ENCODE peak calls at places on chromosomes 16 and 17, in seven cellular contexts. O is heart left ventricle, R is adrenal gland, M is ovary, B is uterus, I is sigmoid colon, V is lower leg skin. F is an unnamed sample.

GRCh38 chr17:82503728-82504308 is 15.7 kb upstream of the FOXK2 start:
- DNase-seq in R (no peak), B (no peak), V (no peak), I (no peak), M (no peak), O (no peak), F (no peak)

GRCh38 chr17:16381496-16381820 is 567 bp downstream of the UBB start:
- DNase-seq in V (no peak), I (no peak), O (no peak), B (no peak), R (no peak), M (no peak), F (no peak)

GRCh38 chr16:84673203-84673535 is 24.9 kb downstream of the KLHL36 start:
- DNase-seq in R (no peak), I (no peak), B (no peak), O (no peak), M (no peak), V (no peak), F (no peak)

GRCh38 chr16:23869052-23869451 is 33.3 kb downstream of the PRKCB start:
- DNase-seq in V (no peak), M (no peak), B (no peak), I (no peak), O (no peak), R (no peak), F (no peak)

GRCh38 chr17:59004338-59005111 is 102.2 kb downstream of the TRIM37 start:
- DNase-seq in O (peak), B (peak), I (no peak), M (peak), V (peak), R (peak), F (no peak)

GRCh38 chr17:41535764-41536481 is 7.8 kb upstream of the KRT19 start:
- DNase-seq in R (no peak), V (no peak), B (no peak), O (no peak), I (no peak), M (no peak), F (no peak)

GRCh38 chr17:77746901-77747620 is 211.4 kb upstream of the TNRC6C start:
- DNase-seq in O (no peak), M (no peak), R (no peak), I (peak), V (no peak), B (no peak), F (no peak)

GRCh38 chr17:31677036-31677435 is 182.0 kb downstream of the COPRS start:
- DNase-seq in V (no peak), I (no peak), B (no peak), M (no peak), R (no peak), O (no peak), F (no peak)

GRCh38 chr16:86680137-86680536 is 101.8 kb downstream of the FOXL1 start:
- DNase-seq in B (no peak), R (no peak), I (peak), V (peak), O (no peak), M (no peak), F (no peak)

GRCh38 chr16:11205754-11206459 is 50.1 kb downstream of the SOCS1 start:
- DNase-seq in R (peak), O (no peak), M (no peak), B (no peak), V (no peak), I (no peak), F (no peak)

GRCh38 chr16:75273054-75273925 is 21.9 kb upstream of the BCAR1 start:
- DNase-seq in V (no peak), M (no peak), O (no peak), I (no peak), B (no peak), R (no peak), F (no peak)

GRCh38 chr16:35745821-35746248 is 2286.4 kb downstream of the TP53TG3F start:
- DNase-seq in B (no peak), R (no peak), V (peak), M (no peak), I (no peak), O (no peak), F (no peak)

GRCh38 chr16:24875466-24875865 is 29.7 kb downstream of the SLC5A11 start:
- DNase-seq in O (no peak), B (no peak), M (no peak), R (no peak), I (peak), V (peak), F (no peak)

GRCh38 chr16:69859105-69859969 is 91.8 kb upstream of the CLEC18A start:
- DNase-seq in O (peak), B (no peak), V (no peak), I (no peak), R (peak), M (no peak), F (no peak)

GRCh38 chr16:56631832-56632159 is 663 bp upstream of the MT1M start:
- DNase-seq in I (no peak), V (no peak), R (no peak), B (no peak), O (no peak), M (no peak), F (no peak)

GRCh38 chr17:59743842-59744241 is 36.4 kb downstream of the VMP1 start:
- DNase-seq in I (no peak), O (no peak), R (no peak), B (no peak), V (no peak), M (no peak), F (no peak)

GRCh38 chr16:55271945-55272513 is 52.0 kb upstream of the IRX6 start:
- DNase-seq in O (peak), B (no peak), R (no peak), V (peak), M (no peak), I (no peak), F (no peak)

GRCh38 chr17:2889256-2889655 is 93.0 kb downstream of the RAP1GAP2 start:
- DNase-seq in I (no peak), O (no peak), M (no peak), V (no peak), R (no peak), B (no peak), F (no peak)

GRCh38 chr16:72612718-72613117 is 435.2 kb downstream of the ZFHX3 start:
- DNase-seq in B (no peak), I (no peak), O (no peak), M (no peak), V (no peak), R (no peak), F (no peak)

GRCh38 chr17:9016941-9017552 is 4.3 kb upstream of the NTN1 start:
- DNase-seq in M (no peak), B (no peak), R (no peak), I (peak), V (no peak), O (no peak), F (no peak)

GRCh38 chr16:63808730-63809129 is 1313.1 kb downstream of the CDH11 start:
- DNase-seq in I (no peak), V (no peak), B (no peak), R (no peak), M (no peak), O (no peak), F (no peak)

GRCh38 chr17:1509255-1509943 is 7.0 kb downstream of the INPP5K start:
- DNase-seq in V (no peak), I (no peak), B (no peak), M (no peak), O (no peak), R (no peak), F (no peak)

GRCh38 chr16:66740533-66740932 is 10.9 kb downstream of the DYNC1LI2 start:
- DNase-seq in I (no peak), O (no peak), V (no peak), R (no peak), M (no peak), B (no peak), F (no peak)

GRCh38 chr17:3003401-3004149 is 59.8 kb downstream of the OR1D5 start:
- DNase-seq in V (no peak), B (peak), I (peak), M (no peak), R (no peak), O (peak), F (no peak)

GRCh38 chr17:67629963-67630320 is 87.8 kb upstream of the NOL11 start:
- DNase-seq in V (no peak), B (no peak), I (no peak), O (no peak), R (no peak), M (no peak), F (no peak)

GRCh38 chr16:58684354-58685083 is at the start of gene SLC38A7:
- DNase-seq in I (peak), R (peak), V (peak), M (peak), B (peak), O (peak), F (peak)

GRCh38 chr16:75087040-75087979 is 29.3 kb downstream of the LDHD start:
- DNase-seq in V (no peak), O (peak), R (no peak), M (peak), I (peak), B (peak), F (no peak)

GRCh38 chr16:56988161-56988947 is 1.0 kb upstream of the NLRC5 start:
- DNase-seq in B (peak), M (peak), R (no peak), V (no peak), I (no peak), O (no peak), F (no peak)

GRCh38 chr16:49343291-49343690 is 30.3 kb upstream of the C16orf78 start:
- DNase-seq in V (peak), O (no peak), B (no peak), R (no peak), M (no peak), I (no peak), F (no peak)

GRCh38 chr16:89737341-89738071 is 16.2 kb downstream of the ZNF276 start:
- DNase-seq in M (no peak), R (no peak), B (no peak), I (no peak), V (no peak), O (no peak), F (no peak)

GRCh38 chr16:59543641-59544040 is 809.5 kb upstream of the GOT2 start:
- DNase-seq in R (no peak), B (no peak), M (no peak), O (no peak), I (no peak), V (no peak), F (no peak)

GRCh38 chr17:81393684-81394376 is 1.4 kb upstream of the BAHCC1 start:
- DNase-seq in I (peak), R (peak), M (peak), V (peak), B (peak), O (peak), F (peak)

GRCh38 chr16:68364601-68364998 is 53.8 kb downstream of the PRMT7 start:
- DNase-seq in B (no peak), M (no peak), V (no peak), R (no peak), I (no peak), O (no peak), F (no peak)

GRCh38 chr16:20624882-20625807 is 49.0 kb upstream of the ACSM2B start:
- DNase-seq in V (no peak), M (no peak), I (no peak), O (no peak), B (no peak), R (no peak), F (no peak)

GRCh38 chr17:62809656-62810055 is 1.5 kb upstream of the MARCHF10 start:
- DNase-seq in I (no peak), R (no peak), O (no peak), M (no peak), B (no peak), V (peak), F (no peak)

GRCh38 chr16:70444249-70445063 is 5.6 kb upstream of the ST3GAL2 start:
- DNase-seq in O (no peak), I (no peak), M (no peak), V (no peak), B (no peak), R (no peak), F (no peak)

GRCh38 chr17:50935201-50936124 is 69.3 kb upstream of the TOB1 start:
- DNase-seq in O (peak), B (no peak), V (no peak), I (peak), R (peak), M (no peak), F (no peak)

GRCh38 chr16:27314161-27314723 is 468 bp downstream of the IL4R start:
- DNase-seq in V (peak), M (no peak), O (peak), R (peak), B (peak), I (peak), F (no peak)

GRCh38 chr16:88453621-88454314 is 688 bp downstream of the ZFPM1 start:
- DNase-seq in I (no peak), R (no peak), V (no peak), O (no peak), B (no peak), M (no peak), F (no peak)

GRCh38 chr17:4215882-4216411 is 47.8 kb downstream of the ANKFY1 start:
- DNase-seq in B (no peak), R (no peak), M (no peak), V (peak), I (no peak), O (no peak), F (no peak)

GRCh38 chr17:4219241-4219640 is 44.5 kb downstream of the ANKFY1 start:
- DNase-seq in M (no peak), I (no peak), B (no peak), V (peak), O (no peak), R (no peak), F (no peak)

GRCh38 chr17:4221163-4221562 is 42.6 kb downstream of the ANKFY1 start:
- DNase-seq in V (peak), M (no peak), I (no peak), O (no peak), R (no peak), B (no peak), F (no peak)

GRCh38 chr17:4221899-4222659 is 41.7 kb downstream of the ANKFY1 start:
- DNase-seq in I (no peak), M (no peak), O (no peak), R (no peak), V (peak), B (no peak), F (no peak)

GRCh38 chr17:4220655-4221054 is 43.1 kb downstream of the ANKFY1 start:
- DNase-seq in B (peak), R (peak), O (no peak), I (peak), M (peak), V (peak), F (no peak)
- TF ChIP-seq POLR2A in B (peak), R (no peak), O (no peak), I (peak), M (no peak), V (no peak), F (no peak)

GRCh38 chr16:81626181-81626674 is 152.9 kb upstream of the PLCG2 start:
- DNase-seq in V (no peak), M (no peak), R (no peak), I (no peak), O (no peak), B (no peak), F (no peak)
- TF ChIP-seq POLR2A in V (no peak), M (no peak), R (no peak), I (no peak), O (no peak), B (no peak), F (no peak)

DNA sequence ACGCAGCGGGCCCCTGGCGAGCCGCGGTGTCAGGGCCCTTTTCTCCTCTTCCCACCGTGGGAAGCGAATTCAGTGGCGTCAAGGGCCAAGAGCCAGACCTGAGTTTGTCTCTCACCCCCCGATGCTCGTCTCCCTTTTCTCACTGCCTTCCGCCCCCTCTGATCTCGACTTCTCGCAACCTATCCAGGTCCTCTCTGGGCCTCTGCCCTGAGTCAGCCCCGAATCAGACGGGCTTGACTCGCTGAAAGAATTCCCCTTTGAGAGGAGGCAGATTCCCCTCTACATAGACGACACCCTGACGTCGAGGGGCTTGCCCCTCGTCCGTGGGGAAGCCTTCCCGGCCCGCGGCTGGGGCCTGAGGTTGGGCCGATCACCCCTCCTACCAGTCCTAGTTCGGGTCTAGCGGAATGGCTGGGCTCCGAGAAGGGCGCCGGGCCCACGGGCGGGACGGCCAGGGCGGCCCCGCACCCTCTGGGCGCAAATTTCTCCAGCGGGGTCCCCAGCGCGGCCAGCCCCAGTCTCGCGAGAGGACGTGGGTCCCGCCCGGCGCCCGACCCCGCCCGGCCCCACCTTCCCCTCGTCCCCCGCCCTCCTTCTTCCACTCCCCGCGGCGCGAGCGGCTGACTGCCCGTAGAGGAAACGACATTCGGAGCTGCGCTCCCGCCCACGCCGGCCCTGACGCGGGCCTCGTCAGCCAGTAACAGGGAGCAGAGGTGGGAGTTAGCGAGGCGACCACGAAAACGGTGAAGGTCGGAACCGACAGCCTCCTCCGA is at the start of gene GGNBP2:
- DNase-seq in M (peak), B (peak), V (peak), I (peak), R (peak), O (peak), F (peak)
- TF ChIP-seq POLR2A in M (peak), B (peak), V (peak), I (peak), R (peak), O (peak), F (peak)

GRCh38 chr16:3363793-3364192 is 8.1 kb downstream of the OR2C1 start:
- DNase-seq in B (no peak), R (no peak), M (no peak), O (no peak), V (no peak), I (no peak), F (no peak)

GRCh38 chr16:3362931-3363330 is 7.2 kb downstream of the OR2C1 start:
- DNase-seq in I (no peak), B (no peak), M (no peak), O (no peak), V (no peak), R (no peak), F (no peak)

GRCh38 chr16:3369073-3369472 is 13.4 kb downstream of the OR2C1 start:
- DNase-seq in V (no peak), M (no peak), I (no peak), B (no peak), R (no peak), O (no peak), F (no peak)

DNA sequence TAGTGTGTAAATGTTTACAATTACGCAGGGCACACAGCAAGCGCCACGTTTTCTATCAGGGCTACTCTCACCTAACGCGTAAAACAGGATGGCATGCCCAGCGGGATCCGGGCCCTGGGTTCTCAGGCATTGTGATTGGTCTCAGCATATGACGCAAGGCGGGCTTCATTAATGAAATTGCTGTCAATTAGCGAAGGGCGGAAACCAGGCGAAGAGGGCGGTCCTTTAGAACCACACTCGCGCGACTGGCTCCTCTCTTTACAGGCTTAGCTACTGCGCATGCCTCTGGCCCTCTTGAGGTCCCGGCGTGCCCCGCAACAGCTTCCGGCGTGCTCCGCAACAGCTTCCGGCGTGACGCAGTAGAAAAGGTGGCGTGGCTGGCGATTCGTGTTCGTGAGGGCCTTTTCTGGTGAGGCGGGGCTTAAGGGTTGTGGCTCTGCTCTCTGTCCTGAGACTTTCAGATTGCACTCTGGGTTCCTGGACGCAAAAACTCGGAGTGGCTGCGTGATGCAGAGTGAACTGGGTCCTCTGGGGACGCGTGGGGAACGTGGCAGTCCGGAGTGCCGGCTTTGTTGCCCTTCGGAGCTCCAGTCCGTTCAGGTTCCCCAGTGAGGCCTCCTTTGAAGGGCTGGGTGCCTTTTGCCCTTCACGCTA is 9.2 kb downstream of the OR2C1 start:
- DNase-seq in R (peak), O (peak), I (peak), M (peak), V (peak), B (peak), F (peak)
- TF ChIP-seq POLR2A in R (peak), O (no peak), I (no peak), M (peak), V (no peak), B (no peak), F (no peak)

GRCh38 chr17:70896843-70897242 is 727.5 kb downstream of the KCNJ2 start:
- DNase-seq in O (no peak), V (no peak), R (no peak), B (no peak), M (no peak), I (no peak), F (no peak)
- TF ChIP-seq POLR2A in O (no peak), V (no peak), R (no peak), B (no peak), M (no peak), I (no peak), F (no peak)

DNA sequence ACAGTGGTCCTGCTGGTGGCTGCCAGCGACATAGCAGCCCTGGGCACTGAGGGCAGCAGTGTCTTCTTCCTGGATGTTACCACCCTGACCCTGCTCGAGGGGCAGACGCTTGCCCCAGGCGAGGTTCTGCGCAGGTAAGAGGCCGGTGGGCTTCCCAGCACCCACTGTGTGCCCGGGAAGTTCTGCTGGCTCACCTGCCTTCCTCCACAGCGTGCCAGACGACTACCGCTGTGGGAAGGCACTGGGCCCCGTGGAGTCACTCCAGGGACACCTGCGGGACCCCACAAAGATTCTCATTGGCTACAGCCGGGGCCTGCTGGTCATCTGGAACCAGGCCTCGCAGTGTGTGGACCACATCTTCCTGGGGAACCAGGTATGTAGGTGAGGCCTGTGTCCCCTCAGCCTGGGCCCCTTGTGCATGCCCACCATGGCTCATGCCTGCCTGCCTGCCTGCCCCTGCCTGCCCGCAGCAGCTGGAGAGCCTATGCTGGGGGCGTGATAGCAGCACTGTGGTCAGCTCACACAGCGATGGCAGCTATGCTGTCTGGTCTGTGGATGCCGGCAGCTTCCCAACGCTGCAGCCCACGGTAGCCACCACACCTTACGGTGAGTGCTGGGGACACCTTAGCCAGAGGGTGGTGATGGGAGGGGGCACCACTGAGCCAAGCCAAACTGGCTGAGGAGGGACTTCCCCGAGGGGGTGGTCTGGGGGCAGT is 8.5 kb downstream of the LLGL1 start:
- DNase-seq in I (no peak), V (no peak), M (no peak), R (no peak), O (no peak), B (no peak), F (no peak)
- TF ChIP-seq POLR2A in I (no peak), V (no peak), M (no peak), R (no peak), O (no peak), B (no peak), F (no peak)

GRCh38 chr16:12434567-12434966 is 369.1 kb downstream of the CPPED1 start:
- DNase-seq in O (no peak), I (no peak), B (no peak), M (no peak), V (no peak), R (no peak), F (no peak)
- TF ChIP-seq POLR2A in O (no peak), I (no peak), B (no peak), M (no peak), V (no peak), R (no peak), F (no peak)